ENCODE peak calls at places on chromosomes 2 and 18, in seven cellular contexts. A is NCI-H345; Y is activated naive CD4-positive, alpha-beta T cell treated with anti-CD3 and anti-CD28 coated beads for 36 hours; N is HCT116; B is ELR; P is stimulated activated CD8-positive, alpha-beta memory T cell treated with anti-CD3 and anti-CD28 coated beads, Interleukin-12 subunit alpha, Interleukin-12 subunit beta, amount 100 ng/mL, for 1 hour; U is EH. R is an unnamed sample.

GRCh38 chr18:9516437-9517064 is 41.2 kb downstream of the RALBP1 start:
- DNase-seq in A (peak), Y (peak), N (peak), B (peak), P (no peak), U (peak), R (no peak)

GRCh38 chr18:48302736-48303135 is 106.4 kb downstream of the ZBTB7C start:
- DNase-seq in A (no peak), Y (no peak), N (no peak), B (no peak), P (no peak), U (no peak), R (no peak)

GRCh38 chr18:8806105-8806797 is 100.9 kb downstream of the MTCL1 start:
- DNase-seq in A (no peak), Y (no peak), N (no peak), B (no peak), P (no peak), U (no peak), R (no peak)

GRCh38 chr2:170462433-170463205 is 252.5 kb upstream of the SP5 start:
- DNase-seq in A (peak), Y (no peak), N (no peak), B (no peak), P (no peak), U (no peak), R (no peak)

GRCh38 chr2:228039752-228040534 is 141.5 kb downstream of the SPHKAP start:
- DNase-seq in A (peak), Y (no peak), N (peak), B (peak), P (no peak), U (peak), R (no peak)

GRCh38 chr18:3329471-3329870 is 67.5 kb downstream of the MYL12B start:
- DNase-seq in A (no peak), Y (no peak), N (no peak), B (peak), P (no peak), U (no peak), R (no peak)

GRCh38 chr2:233917146-233917545 is at the start of gene TRPM8:
- DNase-seq in A (no peak), Y (no peak), N (no peak), B (no peak), P (no peak), U (no peak), R (no peak)

GRCh38 chr18:50340078-50340477 is 34.8 kb upstream of the SKA1 start:
- DNase-seq in A (no peak), Y (peak), N (no peak), B (no peak), P (no peak), U (no peak), R (no peak)

GRCh38 chr18:60892855-60893254 is 440.4 kb upstream of the CDH20 start:
- DNase-seq in A (no peak), Y (no peak), N (peak), B (peak), P (no peak), U (no peak), R (no peak)

GRCh38 chr2:217393585-217394032 is 533.7 kb upstream of the TNP1 start:
- DNase-seq in A (no peak), Y (no peak), N (no peak), B (peak), P (no peak), U (peak), R (peak)

GRCh38 chr2:126571403-126571802 is 84.6 kb upstream of the GYPC start:
- DNase-seq in A (no peak), Y (no peak), N (no peak), B (no peak), P (no peak), U (peak), R (no peak)

GRCh38 chr2:143823286-143823685 is 694.1 kb downstream of the ARHGAP15 start:
- DNase-seq in A (no peak), Y (no peak), N (no peak), B (no peak), P (no peak), U (no peak), R (no peak)

GRCh38 chr2:239459581-239459980 is 58.8 kb upstream of the HDAC4 start:
- DNase-seq in A (no peak), Y (no peak), N (no peak), B (no peak), P (no peak), U (no peak), R (no peak)

GRCh38 chr18:49225160-49225559 is 235.3 kb downstream of the DYM start:
- DNase-seq in A (no peak), Y (no peak), N (no peak), B (no peak), P (no peak), U (peak), R (no peak)

GRCh38 chr2:73614997-73615396 is 27.2 kb downstream of the NAT8 start:
- DNase-seq in A (peak), Y (no peak), N (no peak), B (no peak), P (no peak), U (no peak), R (no peak)

GRCh38 chr2:48328972-48329723 is 200.8 kb upstream of the STON1 start:
- DNase-seq in A (peak), Y (no peak), N (no peak), B (no peak), P (no peak), U (no peak), R (no peak)

GRCh38 chr18:24995056-24995455 is 356.9 kb downstream of the ZNF521 start:
- DNase-seq in A (no peak), Y (no peak), N (no peak), B (peak), P (no peak), U (peak), R (no peak)

GRCh38 chr2:28750316-28751101 is 1.1 kb upstream of the PPP1CB start:
- DNase-seq in A (peak), Y (peak), N (no peak), B (peak), P (peak), U (peak), R (no peak)

GRCh38 chr18:24400587-24400986 is 3.0 kb upstream of the OSBPL1A start:
- DNase-seq in A (no peak), Y (no peak), N (no peak), B (peak), P (no peak), U (no peak), R (no peak)

GRCh38 chr2:33242845-33243244 is 233.6 kb upstream of the RASGRP3 start:
- DNase-seq in A (no peak), Y (no peak), N (no peak), B (peak), P (no peak), U (peak), R (no peak)

GRCh38 chr18:13120967-13121586 is 97.5 kb upstream of the LDLRAD4 start:
- DNase-seq in A (no peak), Y (no peak), N (no peak), B (no peak), P (no peak), U (peak), R (no peak)

GRCh38 chr2:68774569-68775271 is 40.1 kb downstream of the ARHGAP25 start:
- DNase-seq in A (no peak), Y (peak), N (no peak), B (no peak), P (peak), U (no peak), R (peak)

GRCh38 chr2:133344864-133345263 is 223.4 kb downstream of the NCKAP5 start:
- DNase-seq in A (peak), Y (no peak), N (no peak), B (no peak), P (no peak), U (no peak), R (no peak)

GRCh38 chr2:67500541-67500940 is 103.4 kb downstream of the ETAA1 start:
- DNase-seq in A (no peak), Y (no peak), N (no peak), B (no peak), P (no peak), U (no peak), R (no peak)

GRCh38 chr2:167875524-167875923 is 371.9 kb downstream of the STK39 start:
- DNase-seq in A (no peak), Y (no peak), N (no peak), B (no peak), P (no peak), U (no peak), R (no peak)

GRCh38 chr2:239326831-239327535 is 73.8 kb downstream of the HDAC4 start:
- DNase-seq in A (no peak), Y (peak), N (no peak), B (peak), P (peak), U (no peak), R (no peak)

GRCh38 chr2:157777425-157777824 is 98.7 kb downstream of the ACVR1 start:
- DNase-seq in A (peak), Y (peak), N (peak), B (peak), P (peak), U (peak), R (no peak)

GRCh38 chr18:35178260-35178659 is 62.6 kb upstream of the ZNF397 start:
- DNase-seq in A (no peak), Y (peak), N (no peak), B (peak), P (no peak), U (peak), R (no peak)

GRCh38 chr18:25350561-25351201 is 1.3 kb downstream of the ZNF521 start:
- DNase-seq in A (peak), Y (peak), N (no peak), B (peak), P (no peak), U (peak), R (peak)

GRCh38 chr18:48571619-48572384 is 33.0 kb downstream of the CTIF start:
- DNase-seq in A (no peak), Y (no peak), N (no peak), B (no peak), P (no peak), U (no peak), R (no peak)